ENCODE peak calls at places on chromosomes 7 and 10, in six cellular contexts. I is substantia nigra; N is HuH-7; J is ELF-1; D is activated T-helper 1 cell treated with anti-CD3 and anti-CD28 coated beads, Interleukin-2, amount 50 U/mL, for 16 hours; L is activated naive CD8-positive, alpha-beta T cell treated with anti-CD3 and anti-CD28 coated beads, Interleukin-2, amount 50 U/mL, for 24 hours. W is an unnamed sample.

GRCh38 chr10:13792011-13792410 is 205.2 kb downstream of the PRPF18 start:
- DNase-seq in L (no peak), D (no peak), I (no peak), N (no peak), J (no peak), W (no peak)

GRCh38 chr10:125629758-125630376 is 53.1 kb downstream of the TEX36 start:
- DNase-seq in J (no peak), I (no peak), D (no peak), N (peak; percentile 38), L (no peak), W (no peak)

GRCh38 chr7:15399446-15399845 is 162.4 kb downstream of the AGMO start:
- DNase-seq in L (no peak), N (no peak), D (no peak), J (no peak), I (no peak), W (no peak)

GRCh38 chr10:29719281-29719675 is 84.5 kb upstream of the SVIL start:
- DNase-seq in I (no peak), N (no peak), L (no peak), J (no peak), D (no peak), W (no peak)

GRCh38 chr7:79598351-79598750 is 144.9 kb upstream of the MAGI2 start:
- DNase-seq in I (no peak), N (no peak), D (no peak), L (no peak), J (no peak), W (no peak)

GRCh38 chr7:18667466-18667865 is 171.9 kb downstream of the HDAC9 start:
- DNase-seq in N (no peak), L (no peak), D (no peak), I (no peak), J (no peak), W (no peak)

GRCh38 chr7:73606801-73607691 is 17.3 kb downstream of the MLXIPL start:
- DNase-seq in I (no peak), L (peak; percentile 76), J (peak; percentile 74), N (peak; percentile 89), D (peak; percentile 54), W (peak; percentile 94)

GRCh38 chr10:69383485-69384089 is 33.1 kb downstream of the TACR2 start:
- DNase-seq in I (no peak), D (no peak), J (no peak), N (no peak), L (no peak), W (peak; percentile 46)

GRCh38 chr7:120456699-120457098 is 183.7 kb downstream of the KCND2 start:
- DNase-seq in L (no peak), N (no peak), J (no peak), I (no peak), D (no peak), W (no peak)

GRCh38 chr7:1279041-1279440 is 46.4 kb downstream of the UNCX start:
- DNase-seq in D (no peak), I (no peak), J (no peak), L (no peak), N (no peak), W (no peak)

GRCh38 chr7:15199482-15199881 is 296.9 kb upstream of the DGKB start:
- DNase-seq in D (no peak), N (no peak), I (no peak), L (no peak), J (no peak), W (no peak)

GRCh38 chr7:139683137-139683871 is 94.5 kb downstream of the HIPK2 start:
- DNase-seq in I (no peak), L (no peak), J (no peak), N (no peak), D (no peak), W (no peak)

GRCh38 chr7:25894902-25895791 is 256.9 kb upstream of the NFE2L3 start:
- DNase-seq in I (no peak), D (peak; percentile 32), L (peak; percentile 74), N (peak; percentile 74), J (peak; percentile 82), W (peak; percentile 89)

GRCh38 chr10:49744091-49744685 is 17.9 kb downstream of the OGDHL start:
- DNase-seq in J (no peak), I (no peak), L (no peak), D (no peak), N (no peak), W (no peak)

GRCh38 chr7:149729983-149730801 is 43.2 kb downstream of the ZNF467 start:
- DNase-seq in N (no peak), I (no peak), L (no peak), D (no peak), J (no peak), W (no peak)

GRCh38 chr10:126658928-126659327 is 11.6 kb downstream of the C10orf90 start:
- DNase-seq in D (no peak), L (no peak), J (no peak), N (no peak), I (no peak), W (no peak)

GRCh38 chr10:11687357-11687771 is 54.8 kb upstream of the ECHDC3 start:
- DNase-seq in I (no peak), D (no peak), L (no peak), N (no peak), J (peak; percentile 89), W (no peak)

GRCh38 chr7:99010281-99010680 is 131.9 kb downstream of the TRRAP start:
- DNase-seq in J (no peak), D (no peak), N (no peak), L (no peak), I (no peak), W (peak; percentile 25)

GRCh38 chr10:51074238-51075028 is at the start of gene PRKG1:
- DNase-seq in N (peak; percentile 39), L (peak; percentile 6), D (no peak), I (no peak), J (peak; percentile 89), W (peak; percentile 94)

GRCh38 chr10:60706146-60706545 is 72.1 kb upstream of the CDK1 start:
- DNase-seq in N (no peak), D (no peak), J (no peak), L (no peak), I (no peak), W (no peak)

GRCh38 chr10:62811159-62811875 is 4.8 kb downstream of the EGR2 start:
- DNase-seq in I (no peak), L (peak; percentile 82), J (no peak), N (no peak), D (no peak), W (no peak)

GRCh38 chr7:11060883-11061282 is 87.2 kb downstream of the PHF14 start:
- DNase-seq in L (no peak), N (no peak), J (no peak), I (no peak), D (no peak), W (no peak)

GRCh38 chr7:10436302-10436701 is 537.4 kb upstream of the PHF14 start:
- DNase-seq in L (no peak), N (no peak), J (no peak), I (no peak), D (no peak), W (no peak)

GRCh38 chr7:64849250-64849923 is 53.7 kb upstream of the ZNF273 start:
- DNase-seq in D (no peak), I (no peak), N (no peak), L (no peak), J (peak; percentile 12), W (no peak)

GRCh38 chr7:15309891-15310290 is 251.9 kb downstream of the AGMO start:
- DNase-seq in J (no peak), N (no peak), D (no peak), I (no peak), L (no peak), W (no peak)

GRCh38 chr7:28937103-28937502 is 21.0 kb downstream of the TRIL start:
- DNase-seq in I (no peak), D (no peak), J (no peak), N (no peak), L (no peak), W (no peak)

GRCh38 chr7:98399903-98400537 is 870 bp downstream of the BAIAP2L1 start:
- DNase-seq in L (peak; percentile 2), N (no peak), D (no peak), J (peak; percentile 63), I (no peak), W (peak; percentile 55)

GRCh38 chr7:44921607-44922350 is 36.4 kb upstream of the PURB start:
- DNase-seq in N (peak; percentile 81), D (peak; percentile 99), L (peak; percentile 99), I (peak; percentile 49), J (peak; percentile 67), W (peak; percentile 97)